ENCODE peak calls at places on chromosomes 7 and 10, in seven cellular contexts. One of them, this sample, is unnamed.

GRCh38 chr10:91317541-91317940 is 92.6 kb upstream of the HECTD2 start:
- DNase-seq in iPS DF 6.9: no peak
- DNase-seq in neural progenitor cell: no peak
- DNase-seq in fibroblast of lung: no peak
- DNase-seq in endodermal cell: no peak
- DNase-seq in A549: no peak
- DNase-seq in tibial artery: no peak
- DNase-seq in this sample: no peak

GRCh38 chr10:103933557-103934121 is 15.7 kb upstream of the STN1 start:
- DNase-seq in fibroblast of lung: no peak
- DNase-seq in tibial artery: no peak
- DNase-seq in endodermal cell: no peak
- DNase-seq in A549: no peak
- DNase-seq in neural progenitor cell: no peak
- DNase-seq in iPS DF 6.9: no peak
- DNase-seq in this sample: no peak

GRCh38 chr10:12177642-12178041 is 18.0 kb downstream of the NUDT5 start:
- DNase-seq in A549: no peak
- DNase-seq in neural progenitor cell: no peak
- DNase-seq in fibroblast of lung: peak; percentile 53
- DNase-seq in endodermal cell: no peak
- DNase-seq in iPS DF 6.9: no peak
- DNase-seq in tibial artery: no peak
- DNase-seq in this sample: no peak

GRCh38 chr10:61655335-61655851 is 7.3 kb upstream of the CABCOCO1 start:
- DNase-seq in A549: no peak
- DNase-seq in endodermal cell: no peak
- DNase-seq in iPS DF 6.9: no peak
- DNase-seq in tibial artery: no peak
- DNase-seq in fibroblast of lung: no peak
- DNase-seq in neural progenitor cell: no peak
- DNase-seq in this sample: no peak

GRCh38 chr10:4514445-4515108 is 311.4 kb upstream of the AKR1E2 start:
- DNase-seq in endodermal cell: no peak
- DNase-seq in fibroblast of lung: no peak
- DNase-seq in iPS DF 6.9: no peak
- DNase-seq in neural progenitor cell: no peak
- DNase-seq in A549: no peak
- DNase-seq in tibial artery: peak; percentile 73
- DNase-seq in this sample: no peak

GRCh38 chr10:114189700-114190099 is 10.5 kb downstream of the TDRD1 start:
- DNase-seq in tibial artery: no peak
- DNase-seq in iPS DF 6.9: no peak
- DNase-seq in A549: no peak
- DNase-seq in neural progenitor cell: no peak
- DNase-seq in fibroblast of lung: no peak
- DNase-seq in endodermal cell: no peak
- DNase-seq in this sample: no peak

GRCh38 chr7:32119790-32120196 is 49.6 kb upstream of the PDE1C start:
- DNase-seq in A549: no peak
- DNase-seq in fibroblast of lung: no peak
- DNase-seq in iPS DF 6.9: no peak
- DNase-seq in tibial artery: no peak
- DNase-seq in neural progenitor cell: no peak
- DNase-seq in endodermal cell: peak; percentile 75
- DNase-seq in this sample: no peak

GRCh38 chr10:117896517-117896916 is 150.2 kb downstream of the RAB11FIP2 start:
- DNase-seq in neural progenitor cell: no peak
- DNase-seq in tibial artery: no peak
- DNase-seq in iPS DF 6.9: no peak
- DNase-seq in endodermal cell: no peak
- DNase-seq in fibroblast of lung: no peak
- DNase-seq in A549: peak; percentile 24
- DNase-seq in this sample: no peak

GRCh38 chr7:120353171-120353570 is 80.2 kb downstream of the KCND2 start:
- DNase-seq in neural progenitor cell: no peak
- DNase-seq in tibial artery: no peak
- DNase-seq in fibroblast of lung: no peak
- DNase-seq in A549: no peak
- DNase-seq in iPS DF 6.9: no peak
- DNase-seq in endodermal cell: no peak
- DNase-seq in this sample: no peak

GRCh38 chr7:55020481-55020871 is 1.7 kb downstream of the EGFR start:
- DNase-seq in fibroblast of lung: peak; percentile 72
- DNase-seq in endodermal cell: no peak
- DNase-seq in tibial artery: peak; percentile 47
- DNase-seq in neural progenitor cell: no peak
- DNase-seq in A549: peak; percentile 57
- DNase-seq in iPS DF 6.9: no peak
- DNase-seq in this sample: no peak

GRCh38 chr7:73612598-73613269 is 11.6 kb downstream of the MLXIPL start:
- DNase-seq in neural progenitor cell: peak; percentile 40
- DNase-seq in endodermal cell: peak; percentile 91
- DNase-seq in fibroblast of lung: peak; percentile 25
- DNase-seq in tibial artery: no peak
- DNase-seq in A549: peak; percentile 98
- DNase-seq in iPS DF 6.9: no peak
- DNase-seq in this sample: no peak

GRCh38 chr7:106063692-106064091 is 48.4 kb downstream of the SYPL1 start:
- DNase-seq in tibial artery: no peak
- DNase-seq in neural progenitor cell: no peak
- DNase-seq in iPS DF 6.9: no peak
- DNase-seq in endodermal cell: no peak
- DNase-seq in A549: no peak
- DNase-seq in fibroblast of lung: no peak
- DNase-seq in this sample: no peak

GRCh38 chr10:130989670-130990247 is 321.8 kb downstream of the TCERG1L start:
- DNase-seq in tibial artery: peak; percentile 12
- DNase-seq in endodermal cell: no peak
- DNase-seq in iPS DF 6.9: no peak
- DNase-seq in neural progenitor cell: no peak
- DNase-seq in A549: no peak
- DNase-seq in fibroblast of lung: no peak
- DNase-seq in this sample: no peak
- H3K4me1 ChIP-seq in tibial artery: no peaks in the 10 kb centered on the region
- H3K4me1 ChIP-seq in endodermal cell: no peaks in the 10 kb centered on the region
- H3K4me1 ChIP-seq in iPS DF 6.9: no peaks in the 10 kb centered on the region
- H3K4me1 ChIP-seq in neural progenitor cell: no peaks in the 10 kb centered on the region
- H3K4me1 ChIP-seq in A549: no peaks in the 10 kb centered on the region
- H3K4me1 ChIP-seq in fibroblast of lung: no peaks in the 10 kb centered on the region
- H3K4me1 ChIP-seq in this sample: no peaks in the 10 kb centered on the region

GRCh38 chr7:2084331-2084730 is 148.4 kb downstream of the MAD1L1 start:
- DNase-seq in fibroblast of lung: no peak
- DNase-seq in neural progenitor cell: no peak
- DNase-seq in A549: no peak
- DNase-seq in iPS DF 6.9: no peak
- DNase-seq in endodermal cell: no peak
- DNase-seq in tibial artery: no peak
- DNase-seq in this sample: no peak
- H3K4me3 ChIP-seq in fibroblast of lung: no peak overlapping the region
- H3K4me3 ChIP-seq in neural progenitor cell: no peak overlapping the region
- H3K4me3 ChIP-seq in A549: no peak overlapping the region
- H3K4me3 ChIP-seq in iPS DF 6.9: no peak overlapping the region
- H3K4me3 ChIP-seq in endodermal cell: no peak overlapping the region
- H3K4me3 ChIP-seq in tibial artery: no peak overlapping the region
- H3K4me3 ChIP-seq in this sample: no peak overlapping the region

GRCh38 chr10:133509700-133510099 is 17.5 kb upstream of the CYP2E1 start:
- DNase-seq in endodermal cell: no peak
- DNase-seq in fibroblast of lung: no peak
- DNase-seq in A549: no peak
- DNase-seq in iPS DF 6.9: no peak
- DNase-seq in neural progenitor cell: no peak
- DNase-seq in tibial artery: no peak
- DNase-seq in this sample: no peak
- H3K4me1 ChIP-seq in endodermal cell: no peaks in the 10 kb centered on the region
- H3K4me1 ChIP-seq in fibroblast of lung: no peaks in the 10 kb centered on the region
- H3K4me1 ChIP-seq in A549: no peaks in the 10 kb centered on the region
- H3K4me1 ChIP-seq in iPS DF 6.9: no peaks in the 10 kb centered on the region
- H3K4me1 ChIP-seq in neural progenitor cell: no peaks in the 10 kb centered on the region
- H3K4me1 ChIP-seq in tibial artery: no peaks in the 10 kb centered on the region
- H3K4me1 ChIP-seq in this sample: peaks cover 3% of the 10 kb centered on the region

GRCh38 chr7:96354881-96355280 is 33.0 kb upstream of the SLC25A13 start:
- DNase-seq in endodermal cell: peak; percentile 84
- DNase-seq in neural progenitor cell: peak; percentile 27
- DNase-seq in A549: no peak
- DNase-seq in tibial artery: no peak
- DNase-seq in fibroblast of lung: no peak
- DNase-seq in iPS DF 6.9: no peak
- DNase-seq in this sample: peak; percentile 1

GRCh38 chr7:96344236-96344635 is 22.3 kb upstream of the SLC25A13 start:
- DNase-seq in iPS DF 6.9: no peak
- DNase-seq in neural progenitor cell: no peak
- DNase-seq in fibroblast of lung: no peak
- DNase-seq in tibial artery: no peak
- DNase-seq in A549: no peak
- DNase-seq in endodermal cell: no peak
- DNase-seq in this sample: no peak

GRCh38 chr7:96347471-96347870 is 25.6 kb upstream of the SLC25A13 start:
- DNase-seq in neural progenitor cell: no peak
- DNase-seq in tibial artery: no peak
- DNase-seq in iPS DF 6.9: no peak
- DNase-seq in A549: no peak
- DNase-seq in endodermal cell: no peak
- DNase-seq in fibroblast of lung: no peak
- DNase-seq in this sample: no peak

GRCh38 chr7:96346291-96346953 is 24.5 kb upstream of the SLC25A13 start:
- DNase-seq in tibial artery: no peak
- DNase-seq in A549: no peak
- DNase-seq in fibroblast of lung: no peak
- DNase-seq in endodermal cell: no peak
- DNase-seq in neural progenitor cell: no peak
- DNase-seq in iPS DF 6.9: no peak
- DNase-seq in this sample: no peak

GRCh38 chr7:96349572-96349971 is 27.7 kb upstream of the SLC25A13 start:
- DNase-seq in tibial artery: peak; percentile 29
- DNase-seq in iPS DF 6.9: no peak
- DNase-seq in neural progenitor cell: no peak
- DNase-seq in fibroblast of lung: no peak
- DNase-seq in A549: no peak
- DNase-seq in endodermal cell: no peak
- DNase-seq in this sample: no peak
- H3K4me3 ChIP-seq in tibial artery: no peak overlapping the region
- H3K4me3 ChIP-seq in iPS DF 6.9: no peak overlapping the region
- H3K4me3 ChIP-seq in neural progenitor cell: no peak overlapping the region
- H3K4me3 ChIP-seq in fibroblast of lung: no peak overlapping the region
- H3K4me3 ChIP-seq in A549: no peak overlapping the region
- H3K4me3 ChIP-seq in endodermal cell: peak overlapping the region; percentile 37
- H3K4me3 ChIP-seq in this sample: no peak overlapping the region

DNA sequence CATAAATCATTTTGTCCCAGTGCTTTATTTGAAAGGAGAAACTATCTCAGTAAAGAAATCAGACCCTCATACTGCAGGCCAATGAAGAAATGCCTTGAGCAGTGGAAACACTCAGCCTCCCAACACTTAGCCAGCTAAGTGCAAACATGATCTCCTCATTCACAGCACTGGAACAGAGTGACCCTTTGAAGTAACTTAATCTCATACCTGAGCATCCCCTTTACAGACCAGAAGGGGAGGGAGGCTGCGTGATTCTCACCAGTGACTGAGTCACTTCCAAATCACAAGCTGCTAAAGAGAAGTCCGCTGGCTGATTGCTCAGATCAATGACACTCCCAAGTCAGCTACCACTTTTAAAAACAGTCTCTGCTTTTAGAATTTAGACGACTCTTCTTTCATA is 4.5 kb downstream of the CHST15 start:
- DNase-seq in tibial artery: no peak
- DNase-seq in endodermal cell: no peak
- DNase-seq in A549: no peak
- DNase-seq in fibroblast of lung: no peak
- DNase-seq in iPS DF 6.9: no peak
- DNase-seq in neural progenitor cell: no peak
- DNase-seq in this sample: no peak
- H3K4me1 ChIP-seq in tibial artery: peaks cover 46% of the 10 kb centered on the region
- H3K4me1 ChIP-seq in endodermal cell: no peaks in the 10 kb centered on the region
- H3K4me1 ChIP-seq in A549: peaks cover 9% of the 10 kb centered on the region
- H3K4me1 ChIP-seq in fibroblast of lung: no peaks in the 10 kb centered on the region
- H3K4me1 ChIP-seq in iPS DF 6.9: peaks cover 1% of the 10 kb centered on the region
- H3K4me1 ChIP-seq in neural progenitor cell: peaks cover 14% of the 10 kb centered on the region
- H3K4me1 ChIP-seq in this sample: peaks cover 3% of the 10 kb centered on the region

GRCh38 chr10:125709553-125710266 is 9.8 kb upstream of the EDRF1 start:
- DNase-seq in neural progenitor cell: no peak
- DNase-seq in iPS DF 6.9: no peak
- DNase-seq in fibroblast of lung: peak; percentile 26
- DNase-seq in endodermal cell: no peak
- DNase-seq in tibial artery: no peak
- DNase-seq in A549: no peak
- DNase-seq in this sample: no peak
- H3K4me3 ChIP-seq in neural progenitor cell: no peak overlapping the region
- H3K4me3 ChIP-seq in iPS DF 6.9: no peak overlapping the region
- H3K4me3 ChIP-seq in fibroblast of lung: no peak overlapping the region
- H3K4me3 ChIP-seq in endodermal cell: no peak overlapping the region
- H3K4me3 ChIP-seq in tibial artery: no peak overlapping the region
- H3K4me3 ChIP-seq in A549: no peak overlapping the region
- H3K4me3 ChIP-seq in this sample: no peak overlapping the region

This sample was measured in NT2/D1.